ENCODE peak calls at places on chromosomes 5 and 9, in four cellular contexts. One of them, this sample, is unnamed.

GRCh38 chr9:71446081-71446480 is 322.2 kb downstream of the CEMIP2 start:
- DNase-seq in activated naive CD4-positive, alpha-beta T cell treated with anti-CD3 and anti-CD28 coated beads for 36 hours: no peak
- DNase-seq in GM13977: no peak
- DNase-seq in GM13976: no peak
- DNase-seq in this sample: no peak

GRCh38 chr5:133376986-133377385 is 235.4 kb downstream of the FSTL4 start:
- DNase-seq in activated naive CD4-positive, alpha-beta T cell treated with anti-CD3 and anti-CD28 coated beads for 36 hours: no peak
- DNase-seq in GM13977: no peak
- DNase-seq in GM13976: no peak
- DNase-seq in this sample: no peak

GRCh38 chr5:42944989-42945388 is 95.1 kb downstream of the ANXA2R start:
- DNase-seq in GM13977: no peak
- DNase-seq in activated naive CD4-positive, alpha-beta T cell treated with anti-CD3 and anti-CD28 coated beads for 36 hours: no peak
- DNase-seq in GM13976: no peak
- DNase-seq in this sample: no peak

GRCh38 chr5:76351577-76351976 is 51.5 kb upstream of the IQGAP2 start:
- DNase-seq in GM13977: peak
- DNase-seq in activated naive CD4-positive, alpha-beta T cell treated with anti-CD3 and anti-CD28 coated beads for 36 hours: no peak
- DNase-seq in GM13976: peak
- DNase-seq in this sample: no peak

GRCh38 chr9:21432640-21433425 is 7.4 kb upstream of the IFNA1 start:
- DNase-seq in GM13977: peak
- DNase-seq in activated naive CD4-positive, alpha-beta T cell treated with anti-CD3 and anti-CD28 coated beads for 36 hours: no peak
- DNase-seq in GM13976: no peak
- DNase-seq in this sample: no peak

GRCh38 chr5:66717455-66718373 is 121.5 kb downstream of the MAST4 start:
- DNase-seq in GM13977: no peak
- DNase-seq in GM13976: no peak
- DNase-seq in activated naive CD4-positive, alpha-beta T cell treated with anti-CD3 and anti-CD28 coated beads for 36 hours: no peak
- DNase-seq in this sample: no peak

GRCh38 chr5:19319252-19319651 is 668.7 kb downstream of the CDH18 start:
- DNase-seq in GM13976: no peak
- DNase-seq in GM13977: no peak
- DNase-seq in activated naive CD4-positive, alpha-beta T cell treated with anti-CD3 and anti-CD28 coated beads for 36 hours: no peak
- DNase-seq in this sample: no peak

GRCh38 chr9:134455951-134456739 is 129.9 kb downstream of the RXRA start:
- DNase-seq in activated naive CD4-positive, alpha-beta T cell treated with anti-CD3 and anti-CD28 coated beads for 36 hours: peak
- DNase-seq in GM13977: peak
- DNase-seq in GM13976: peak
- DNase-seq in this sample: peak

GRCh38 chr5:107021575-107021974 is 649.2 kb downstream of the EFNA5 start:
- DNase-seq in GM13976: no peak
- DNase-seq in GM13977: no peak
- DNase-seq in activated naive CD4-positive, alpha-beta T cell treated with anti-CD3 and anti-CD28 coated beads for 36 hours: no peak
- DNase-seq in this sample: no peak

GRCh38 chr9:70902705-70903131 is 218.7 kb downstream of the TRPM3 start:
- DNase-seq in GM13976: no peak
- DNase-seq in activated naive CD4-positive, alpha-beta T cell treated with anti-CD3 and anti-CD28 coated beads for 36 hours: no peak
- DNase-seq in GM13977: no peak
- DNase-seq in this sample: peak

GRCh38 chr9:79164396-79164795 is 407.4 kb upstream of the TLE4 start:
- DNase-seq in activated naive CD4-positive, alpha-beta T cell treated with anti-CD3 and anti-CD28 coated beads for 36 hours: no peak
- DNase-seq in GM13976: no peak
- DNase-seq in GM13977: no peak
- DNase-seq in this sample: no peak

GRCh38 chr9:35110327-35110758 is 5.3 kb downstream of the ATOSB start:
- DNase-seq in GM13976: no peak
- DNase-seq in GM13977: no peak
- DNase-seq in activated naive CD4-positive, alpha-beta T cell treated with anti-CD3 and anti-CD28 coated beads for 36 hours: no peak
- DNase-seq in this sample: no peak

GRCh38 chr5:175385691-175386360 is 58.2 kb downstream of the DRD1 start:
- DNase-seq in GM13976: no peak
- DNase-seq in activated naive CD4-positive, alpha-beta T cell treated with anti-CD3 and anti-CD28 coated beads for 36 hours: no peak
- DNase-seq in GM13977: no peak
- DNase-seq in this sample: no peak

GRCh38 chr9:93675336-93676150 is 99.2 kb downstream of the PHF2 start:
- DNase-seq in GM13976: no peak
- DNase-seq in activated naive CD4-positive, alpha-beta T cell treated with anti-CD3 and anti-CD28 coated beads for 36 hours: no peak
- DNase-seq in GM13977: no peak
- DNase-seq in this sample: peak

GRCh38 chr5:168592014-168592368 is 12.8 kb upstream of the PANK3 start:
- DNase-seq in GM13976: no peak
- DNase-seq in GM13977: no peak
- DNase-seq in activated naive CD4-positive, alpha-beta T cell treated with anti-CD3 and anti-CD28 coated beads for 36 hours: no peak
- DNase-seq in this sample: no peak

GRCh38 chr5:76704131-76704663 is 11.7 kb upstream of the F2R start:
- DNase-seq in GM13976: no peak
- DNase-seq in activated naive CD4-positive, alpha-beta T cell treated with anti-CD3 and anti-CD28 coated beads for 36 hours: no peak
- DNase-seq in GM13977: no peak
- DNase-seq in this sample: no peak